ENCODE peak calls at places on chromosomes 12 and 14, in six cellular contexts. K is uterus, Z is OCI-LY7, Y is endothelial cell of umbilical vein, E is GM20000, O is hepatocyte. S is an unnamed sample.

GRCh38 chr14:89136587-89136986 is 280.4 kb downstream of the FOXN3 start:
- DNase-seq in Y (no peak), Z (no peak), K (no peak), E (no peak), O (no peak), S (no peak)

GRCh38 chr12:124824195-124824594 is 39.5 kb downstream of the SCARB1 start:
- DNase-seq in Z (no peak), O (no peak), Y (no peak), K (no peak), E (no peak), S (no peak)

GRCh38 chr14:94405481-94405880 is 17.1 kb upstream of the SERPINA1 start:
- DNase-seq in Y (no peak), O (no peak), Z (no peak), K (no peak), E (no peak), S (no peak)

GRCh38 chr12:26058308-26058707 is 66.5 kb downstream of the BHLHE41 start:
- DNase-seq in K (no peak), E (no peak), Y (no peak), O (no peak), Z (peak; percentile 23), S (no peak)

GRCh38 chr14:35742448-35742847 is 66.6 kb downstream of the RALGAPA1 start:
- DNase-seq in E (no peak), K (no peak), O (no peak), Z (no peak), Y (no peak), S (no peak)

GRCh38 chr12:90940872-90941499 is 14.0 kb downstream of the CCER1 start:
- DNase-seq in E (no peak), Y (peak; percentile 75), O (peak; percentile 73), K (no peak), Z (peak; percentile 45), S (no peak)

GRCh38 chr14:55412686-55413085 is 1.1 kb upstream of the ATG14 start:
- DNase-seq in O (peak; percentile 22), Y (no peak), Z (no peak), K (no peak), E (no peak), S (no peak)

GRCh38 chr14:38174721-38175120 is 33.0 kb upstream of the SSTR1 start:
- DNase-seq in O (no peak), Y (no peak), E (no peak), Z (no peak), K (no peak), S (no peak)

GRCh38 chr12:117151195-117152031 is 38.9 kb downstream of the FBXO21 start:
- DNase-seq in Y (peak; percentile 67), K (peak; percentile 47), E (no peak), Z (peak; percentile 27), O (peak; percentile 77), S (peak; percentile 88)

GRCh38 chr14:90454041-90455000 is 57.5 kb downstream of the CALM1 start:
- DNase-seq in Z (peak; percentile 16), K (peak; percentile 65), O (peak; percentile 84), Y (peak; percentile 95), E (no peak), S (peak; percentile 96)

GRCh38 chr12:46908236-46908935 is 82.6 kb upstream of the SLC38A4 start:
- DNase-seq in E (no peak), O (no peak), K (no peak), Z (no peak), Y (no peak), S (no peak)

GRCh38 chr12:106019130-106019529 is 119.6 kb downstream of the NUAK1 start:
- DNase-seq in Z (no peak), O (no peak), Y (no peak), K (no peak), E (no peak), S (no peak)

GRCh38 chr12:96908170-96908675 is 1.2 kb downstream of the NEDD1 start:
- DNase-seq in K (no peak), E (peak; percentile 54), O (no peak), Z (no peak), Y (no peak), S (no peak)

GRCh38 chr12:74280156-74280655 is 257.4 kb upstream of the ATXN7L3B start:
- DNase-seq in K (no peak), Z (no peak), E (no peak), Y (no peak), O (no peak), S (no peak)

GRCh38 chr14:64293976-64294671 is at the start of gene ESR2:
- DNase-seq in E (peak; percentile 64), Y (peak; percentile 49), O (peak; percentile 43), K (peak; percentile 14), Z (peak; percentile 42), S (peak; percentile 84)

GRCh38 chr14:103123128-103123633 is at the start of gene TNFAIP2:
- DNase-seq in E (peak; percentile 80), O (no peak), Z (no peak), Y (no peak), K (peak; percentile 67), S (no peak)

GRCh38 chr14:21024668-21025373 is at the start of gene NDRG2:
- DNase-seq in E (peak; percentile 78), Z (no peak), Y (no peak), K (peak; percentile 88), O (peak; percentile 92), S (peak; percentile 82)

GRCh38 chr12:123329799-123330198 is 34.8 kb downstream of the SBNO1 start:
- DNase-seq in O (no peak), Y (no peak), K (no peak), E (no peak), Z (no peak), S (no peak)

GRCh38 chr12:68675098-68675842 is 11.5 kb upstream of the NUP107 start:
- DNase-seq in O (no peak), Y (peak; percentile 37), Z (peak; percentile 41), E (no peak), K (no peak), S (no peak)

GRCh38 chr14:77507762-77508161 is 9.1 kb upstream of the ISM2 start:
- DNase-seq in K (no peak), E (no peak), Z (no peak), O (no peak), Y (no peak), S (no peak)

GRCh38 chr12:11623382-11623781 is 26.1 kb upstream of the ETV6 start:
- DNase-seq in Z (no peak), E (no peak), Y (no peak), O (peak; percentile 18), K (no peak), S (no peak)

GRCh38 chr12:10031771-10032175 is 1.3 kb downstream of the CLEC9A start:
- DNase-seq in Z (no peak), E (no peak), O (no peak), Y (peak; percentile 99), K (no peak), S (no peak)

GRCh38 chr12:80901661-80902060 is 36.1 kb downstream of the LIN7A start:
- DNase-seq in Y (no peak), Z (no peak), K (no peak), O (no peak), E (no peak), S (no peak)

GRCh38 chr12:114001731-114002340 is 35.7 kb upstream of the RBM19 start:
- DNase-seq in K (no peak), Y (no peak), E (no peak), O (no peak), Z (no peak), S (no peak)

GRCh38 chr12:114011711-114012110 is 45.6 kb upstream of the RBM19 start:
- DNase-seq in E (no peak), K (no peak), O (no peak), Y (no peak), Z (no peak), S (no peak)

GRCh38 chr12:114004402-114004801 is 38.3 kb upstream of the RBM19 start:
- DNase-seq in Z (no peak), Y (no peak), E (no peak), O (no peak), K (no peak), S (no peak)

GRCh38 chr12:114003286-114003685 is 37.2 kb upstream of the RBM19 start:
- DNase-seq in E (no peak), Y (no peak), K (no peak), Z (no peak), O (no peak), S (no peak)

GRCh38 chr12:114006482-114007425 is 40.6 kb upstream of the RBM19 start:
- DNase-seq in Z (no peak), Y (no peak), E (no peak), O (no peak), K (no peak), S (no peak)
- TF ChIP-seq CTCF in Z (no peak), Y (no peak), E (no peak), O (no peak), K (no peak), S (no peak)

DNA sequence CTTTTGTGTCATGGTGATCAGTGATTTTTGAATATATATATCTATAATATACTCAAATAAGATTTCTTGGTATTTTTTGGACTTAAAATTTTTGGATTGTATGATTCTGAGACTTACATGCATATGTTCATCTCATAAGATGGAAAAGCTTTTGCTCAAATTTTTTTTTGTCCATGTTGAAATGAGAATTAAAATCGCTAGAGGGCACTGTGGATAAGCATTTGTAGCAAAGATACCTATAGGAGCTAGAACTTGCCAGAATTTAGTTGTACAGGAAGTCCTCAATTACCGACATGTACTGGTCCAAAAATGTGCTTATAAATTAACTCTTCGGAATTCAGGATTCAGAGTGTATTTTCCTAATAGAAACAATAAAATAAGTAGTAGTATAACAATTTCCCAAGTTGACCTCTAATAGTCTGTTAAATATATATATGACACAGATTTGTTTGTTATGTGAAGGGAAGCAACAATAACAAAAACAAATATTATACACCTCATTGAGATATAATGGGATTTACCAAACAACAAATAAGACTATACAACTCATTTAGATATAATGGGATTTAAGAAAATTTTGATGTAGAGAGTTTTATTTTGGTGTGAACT is 179.6 kb downstream of the TMEM117 start:
- DNase-seq in K (no peak), Y (peak; percentile 56), E (peak; percentile 39), O (peak; percentile 70), Z (peak; percentile 61), S (no peak)
- TF ChIP-seq CTCF in K (peak; percentile 45), Y (peak; percentile 34), E (peak; percentile 25), O (peak; percentile 72), Z (peak; percentile 89), S (peak; percentile 47)

DNA sequence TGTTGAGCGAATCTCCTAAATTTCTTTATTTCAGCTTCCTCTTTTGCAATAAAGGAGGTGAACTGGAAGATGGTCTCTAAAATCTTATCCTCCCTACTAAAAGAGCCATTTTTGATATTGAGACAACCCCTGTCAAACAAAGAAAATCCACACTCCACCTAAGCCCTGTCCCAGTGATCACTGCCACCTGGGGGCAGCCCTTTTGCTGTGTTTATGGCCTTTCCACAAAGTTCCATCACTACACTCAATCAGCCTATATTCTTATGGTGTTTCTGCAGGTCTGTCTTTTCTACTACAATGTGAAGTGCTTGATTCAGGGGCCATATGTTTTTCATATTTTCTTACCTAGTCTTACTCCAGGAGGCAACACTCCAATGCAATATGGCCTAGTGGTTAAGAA is 163.7 kb downstream of the BMP4 start:
- DNase-seq in E (no peak), O (no peak), K (no peak), Z (no peak), Y (no peak), S (no peak)
- TF ChIP-seq CTCF in E (no peak), O (peak; percentile 9), K (no peak), Z (peak; percentile 40), Y (no peak), S (no peak)

GRCh38 chr14:61568572-61569011 is 126.7 kb upstream of the HIF1A start:
- DNase-seq in Y (no peak), O (no peak), Z (peak; percentile 98), K (no peak), E (peak; percentile 76), S (no peak)
- TF ChIP-seq CTCF in Y (no peak), O (no peak), Z (peak; percentile 65), K (no peak), E (no peak), S (no peak)

S was measured in testis.